ENCODE peak calls at places on chromosomes 13 and 19, in seven cellular contexts. One of them, this sample, is unnamed.

GRCh38 chr13:39273953-39274352 is 235.7 kb downstream of the NHLRC3 start:
- DNase-seq in cardiac muscle cell: peak; percentile 20
- DNase-seq in SJCRH30: peak; percentile 47
- DNase-seq in H7: peak; percentile 22
- DNase-seq in BJ: no peak
- DNase-seq in heart left ventricle: no peak
- DNase-seq in ovary: peak; percentile 23
- DNase-seq in this sample: no peak

GRCh38 chr13:28056970-28057712 is 43.2 kb downstream of the FLT3 start:
- DNase-seq in cardiac muscle cell: no peak
- DNase-seq in SJCRH30: no peak
- DNase-seq in ovary: no peak
- DNase-seq in BJ: no peak
- DNase-seq in heart left ventricle: no peak
- DNase-seq in H7: no peak
- DNase-seq in this sample: no peak

GRCh38 chr19:49499030-49499670 is 2.9 kb downstream of the RPS11 start:
- DNase-seq in cardiac muscle cell: no peak
- DNase-seq in H7: peak; percentile 32
- DNase-seq in heart left ventricle: no peak
- DNase-seq in SJCRH30: no peak
- DNase-seq in BJ: no peak
- DNase-seq in ovary: no peak
- DNase-seq in this sample: peak; percentile 81

GRCh38 chr13:50116430-50116973 is 101.3 kb downstream of the KCNRG start:
- DNase-seq in BJ: no peak
- DNase-seq in H7: no peak
- DNase-seq in SJCRH30: no peak
- DNase-seq in cardiac muscle cell: no peak
- DNase-seq in ovary: no peak
- DNase-seq in heart left ventricle: no peak
- DNase-seq in this sample: no peak

GRCh38 chr13:37667631-37668161 is 69.1 kb upstream of the POSTN start:
- DNase-seq in ovary: no peak
- DNase-seq in SJCRH30: peak; percentile 32
- DNase-seq in H7: no peak
- DNase-seq in BJ: no peak
- DNase-seq in cardiac muscle cell: no peak
- DNase-seq in heart left ventricle: no peak
- DNase-seq in this sample: no peak

GRCh38 chr13:51589793-51590192 is 5.5 kb downstream of the WDFY2 start:
- DNase-seq in heart left ventricle: no peak
- DNase-seq in cardiac muscle cell: no peak
- DNase-seq in SJCRH30: no peak
- DNase-seq in BJ: no peak
- DNase-seq in H7: no peak
- DNase-seq in ovary: no peak
- DNase-seq in this sample: no peak

GRCh38 chr19:1182727-1183126 is 8.7 kb upstream of the SBNO2 start:
- DNase-seq in H7: no peak
- DNase-seq in SJCRH30: no peak
- DNase-seq in heart left ventricle: no peak
- DNase-seq in BJ: no peak
- DNase-seq in ovary: no peak
- DNase-seq in cardiac muscle cell: no peak
- DNase-seq in this sample: no peak

GRCh38 chr13:102724923-102725322 is 30.1 kb upstream of the METTL21C start:
- DNase-seq in ovary: no peak
- DNase-seq in heart left ventricle: no peak
- DNase-seq in cardiac muscle cell: peak; percentile 3
- DNase-seq in BJ: no peak
- DNase-seq in SJCRH30: peak; percentile 16
- DNase-seq in H7: no peak
- DNase-seq in this sample: no peak

GRCh38 chr19:38793186-38793585 is 4.2 kb downstream of the LGALS7B start:
- DNase-seq in ovary: no peak
- DNase-seq in H7: peak; percentile 15
- DNase-seq in heart left ventricle: no peak
- DNase-seq in cardiac muscle cell: no peak
- DNase-seq in BJ: no peak
- DNase-seq in SJCRH30: no peak
- DNase-seq in this sample: no peak

GRCh38 chr13:99931462-99931861 is 40.1 kb downstream of the ZIC5 start:
- DNase-seq in H7: no peak
- DNase-seq in ovary: no peak
- DNase-seq in SJCRH30: no peak
- DNase-seq in cardiac muscle cell: no peak
- DNase-seq in heart left ventricle: no peak
- DNase-seq in BJ: no peak
- DNase-seq in this sample: no peak

GRCh38 chr19:1070576-1070930 is 3.6 kb downstream of the ARHGAP45 start:
- DNase-seq in BJ: no peak
- DNase-seq in SJCRH30: no peak
- DNase-seq in ovary: no peak
- DNase-seq in cardiac muscle cell: no peak
- DNase-seq in heart left ventricle: no peak
- DNase-seq in H7: peak; percentile 90
- DNase-seq in this sample: peak; percentile 77

GRCh38 chr19:48368942-48369341 is 4.8 kb downstream of the SYNGR4 start:
- DNase-seq in heart left ventricle: no peak
- DNase-seq in SJCRH30: peak; percentile 59
- DNase-seq in cardiac muscle cell: no peak
- DNase-seq in BJ: no peak
- DNase-seq in ovary: no peak
- DNase-seq in H7: no peak
- DNase-seq in this sample: no peak

GRCh38 chr13:59229401-59229800 is 934.3 kb downstream of the DIAPH3 start:
- DNase-seq in ovary: no peak
- DNase-seq in H7: no peak
- DNase-seq in SJCRH30: peak; percentile 31
- DNase-seq in heart left ventricle: no peak
- DNase-seq in BJ: no peak
- DNase-seq in cardiac muscle cell: no peak
- DNase-seq in this sample: no peak

GRCh38 chr13:41458939-41459753 is 1.8 kb downstream of the RGCC start:
- DNase-seq in heart left ventricle: peak; percentile 40
- DNase-seq in cardiac muscle cell: peak; percentile 5
- DNase-seq in SJCRH30: no peak
- DNase-seq in ovary: no peak
- DNase-seq in H7: peak; percentile 82
- DNase-seq in BJ: no peak
- DNase-seq in this sample: peak; percentile 81

GRCh38 chr13:19089315-19089714 is 92.3 kb downstream of the TUBA3C start:
- DNase-seq in heart left ventricle: no peak
- DNase-seq in SJCRH30: peak; percentile 41
- DNase-seq in BJ: no peak
- DNase-seq in cardiac muscle cell: no peak
- DNase-seq in ovary: no peak
- DNase-seq in H7: no peak
- DNase-seq in this sample: peak; percentile 24

GRCh38 chr19:40147693-40148347 is 43.4 kb upstream of the MAP3K10 start:
- DNase-seq in cardiac muscle cell: no peak
- DNase-seq in SJCRH30: no peak
- DNase-seq in heart left ventricle: no peak
- DNase-seq in ovary: no peak
- DNase-seq in BJ: peak; percentile 17
- DNase-seq in H7: no peak
- DNase-seq in this sample: no peak

GRCh38 chr13:44955421-44955820 is 33.9 kb downstream of the NUFIP1 start:
- DNase-seq in cardiac muscle cell: no peak
- DNase-seq in H7: no peak
- DNase-seq in BJ: no peak
- DNase-seq in ovary: no peak
- DNase-seq in heart left ventricle: no peak
- DNase-seq in SJCRH30: no peak
- DNase-seq in this sample: no peak

GRCh38 chr19:31591258-31591657 is 242.0 kb upstream of the TSHZ3 start:
- DNase-seq in SJCRH30: no peak
- DNase-seq in cardiac muscle cell: no peak
- DNase-seq in heart left ventricle: no peak
- DNase-seq in H7: no peak
- DNase-seq in BJ: no peak
- DNase-seq in ovary: no peak
- DNase-seq in this sample: no peak

GRCh38 chr13:33784738-33785137 is 33.2 kb upstream of the RFC3 start:
- DNase-seq in BJ: no peak
- DNase-seq in cardiac muscle cell: no peak
- DNase-seq in heart left ventricle: no peak
- DNase-seq in H7: no peak
- DNase-seq in SJCRH30: no peak
- DNase-seq in ovary: no peak
- DNase-seq in this sample: no peak

GRCh38 chr13:84810781-84811180 is 928.5 kb upstream of the SLITRK1 start:
- DNase-seq in SJCRH30: peak; percentile 2
- DNase-seq in cardiac muscle cell: no peak
- DNase-seq in ovary: no peak
- DNase-seq in H7: no peak
- DNase-seq in heart left ventricle: no peak
- DNase-seq in BJ: no peak
- DNase-seq in this sample: no peak

GRCh38 chr19:20423381-20424207 is 142.0 kb downstream of the ZNF737 start:
- DNase-seq in SJCRH30: no peak
- DNase-seq in H7: peak; percentile 31
- DNase-seq in ovary: peak; percentile 68
- DNase-seq in cardiac muscle cell: peak; percentile 60
- DNase-seq in heart left ventricle: peak; percentile 43
- DNase-seq in BJ: no peak
- DNase-seq in this sample: peak; percentile 78

GRCh38 chr13:20494656-20495055 is 31.0 kb downstream of the CRYL1 start:
- DNase-seq in cardiac muscle cell: no peak
- DNase-seq in BJ: no peak
- DNase-seq in H7: no peak
- DNase-seq in ovary: no peak
- DNase-seq in heart left ventricle: no peak
- DNase-seq in SJCRH30: peak; percentile 22
- DNase-seq in this sample: no peak

GRCh38 chr19:38125238-38125637 is 98.8 kb downstream of the DPF1 start:
- DNase-seq in cardiac muscle cell: no peak
- DNase-seq in H7: no peak
- DNase-seq in SJCRH30: no peak
- DNase-seq in BJ: no peak
- DNase-seq in ovary: no peak
- DNase-seq in heart left ventricle: no peak
- DNase-seq in this sample: no peak

GRCh38 chr13:20749377-20749776 is 24.4 kb downstream of the EEF1AKMT1 start:
- DNase-seq in cardiac muscle cell: no peak
- DNase-seq in SJCRH30: no peak
- DNase-seq in ovary: no peak
- DNase-seq in H7: no peak
- DNase-seq in BJ: no peak
- DNase-seq in heart left ventricle: no peak
- DNase-seq in this sample: no peak

GRCh38 chr19:46670874-46671273 is 9.9 kb upstream of the DACT3 start:
- DNase-seq in cardiac muscle cell: no peak
- DNase-seq in heart left ventricle: no peak
- DNase-seq in BJ: no peak
- DNase-seq in ovary: no peak
- DNase-seq in H7: no peak
- DNase-seq in SJCRH30: no peak
- DNase-seq in this sample: no peak

GRCh38 chr13:110832205-110832479 is 82.7 kb downstream of the ANKRD10 start:
- DNase-seq in H7: no peak
- DNase-seq in SJCRH30: no peak
- DNase-seq in cardiac muscle cell: no peak
- DNase-seq in ovary: no peak
- DNase-seq in heart left ventricle: no peak
- DNase-seq in BJ: no peak
- DNase-seq in this sample: no peak

GRCh38 chr13:23889598-23890224 is 511 bp upstream of the MIPEP start:
- DNase-seq in ovary: no peak
- DNase-seq in cardiac muscle cell: peak; percentile 3
- DNase-seq in BJ: no peak
- DNase-seq in H7: peak; percentile 29
- DNase-seq in SJCRH30: peak; percentile 49
- DNase-seq in heart left ventricle: no peak
- DNase-seq in this sample: no peak
- H3K4me3 ChIP-seq in ovary: peak overlapping the region; percentile 99
- H3K4me3 ChIP-seq in cardiac muscle cell: peak overlapping the region; percentile 78
- H3K4me3 ChIP-seq in BJ: peak overlapping the region; percentile 95
- H3K4me3 ChIP-seq in H7: peak overlapping the region; percentile 22
- H3K4me3 ChIP-seq in SJCRH30: peak overlapping the region; percentile 84
- H3K4me3 ChIP-seq in heart left ventricle: peak overlapping the region; percentile 67
- H3K4me3 ChIP-seq in this sample: peak overlapping the region; percentile 99

GRCh38 chr19:44447864-44448674 is at the start of gene ZNF229:
- DNase-seq in heart left ventricle: peak; percentile 89
- DNase-seq in H7: no peak
- DNase-seq in SJCRH30: no peak
- DNase-seq in BJ: peak; percentile 49
- DNase-seq in ovary: peak; percentile 85
- DNase-seq in cardiac muscle cell: peak; percentile 92
- DNase-seq in this sample: peak; percentile 91
- H3K4me3 ChIP-seq in heart left ventricle: peak within 1 kb of the TSS; percentile 62
- H3K4me3 ChIP-seq in H7: no peak within 1 kb of the TSS
- H3K4me3 ChIP-seq in SJCRH30: no peak within 1 kb of the TSS
- H3K4me3 ChIP-seq in BJ: peak within 1 kb of the TSS; percentile 78
- H3K4me3 ChIP-seq in ovary: peak within 1 kb of the TSS; percentile 50
- H3K4me3 ChIP-seq in cardiac muscle cell: peak within 1 kb of the TSS; percentile 76
- H3K4me3 ChIP-seq in this sample: peak within 1 kb of the TSS; percentile 50

DNA sequence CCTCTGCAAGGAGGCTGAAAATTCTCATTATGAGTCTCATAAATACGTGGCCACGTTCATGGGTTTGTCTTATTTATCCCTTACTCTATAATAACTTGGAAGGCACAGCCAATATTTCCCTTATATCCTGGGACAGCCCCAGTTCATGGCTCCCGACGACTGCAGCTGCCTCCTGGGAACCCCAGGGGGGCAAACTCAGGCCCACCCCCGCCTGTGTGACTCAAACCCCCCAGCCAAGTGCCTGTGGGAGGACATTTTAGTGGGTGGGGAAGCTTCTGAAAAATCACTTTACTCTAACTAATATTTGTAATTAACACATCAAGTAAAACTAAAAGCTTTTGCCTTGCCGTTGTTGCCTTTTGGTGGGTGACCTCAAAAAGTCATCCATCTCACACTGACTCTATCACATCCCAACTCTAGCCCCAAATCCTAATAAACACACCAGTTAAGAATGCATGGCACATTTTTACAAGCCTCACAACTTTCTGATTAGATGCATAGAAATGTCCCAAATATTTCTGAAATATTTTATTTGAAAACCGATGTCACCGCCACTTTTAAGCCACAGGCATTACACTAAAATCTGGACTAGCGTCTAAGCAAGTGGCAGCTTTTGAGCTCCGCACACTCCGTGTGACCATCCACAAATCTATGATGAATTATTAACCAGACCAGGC is 14.2 kb downstream of the RASA3 start:
- DNase-seq in ovary: no peak
- DNase-seq in SJCRH30: peak; percentile 45
- DNase-seq in BJ: no peak
- DNase-seq in H7: no peak
- DNase-seq in cardiac muscle cell: no peak
- DNase-seq in heart left ventricle: no peak
- DNase-seq in this sample: peak; percentile 28
- H3K4me3 ChIP-seq in ovary: no peak overlapping the region
- H3K4me3 ChIP-seq in SJCRH30: peak overlapping the region; percentile 38
- H3K4me3 ChIP-seq in BJ: peak overlapping the region; percentile 5
- H3K4me3 ChIP-seq in H7: no peak overlapping the region
- H3K4me3 ChIP-seq in cardiac muscle cell: no peak overlapping the region
- H3K4me3 ChIP-seq in heart left ventricle: no peak overlapping the region
- H3K4me3 ChIP-seq in this sample: no peak overlapping the region

GRCh38 chr13:105278797-105279425 is 1256.6 kb downstream of the EFNB2 start:
- DNase-seq in BJ: no peak
- DNase-seq in ovary: no peak
- DNase-seq in H7: peak; percentile 28
- DNase-seq in heart left ventricle: no peak
- DNase-seq in SJCRH30: peak; percentile 3
- DNase-seq in cardiac muscle cell: peak; percentile 8
- DNase-seq in this sample: no peak
- H3K4me3 ChIP-seq in BJ: no peak overlapping the region
- H3K4me3 ChIP-seq in ovary: no peak overlapping the region
- H3K4me3 ChIP-seq in H7: no peak overlapping the region
- H3K4me3 ChIP-seq in heart left ventricle: no peak overlapping the region
- H3K4me3 ChIP-seq in SJCRH30: no peak overlapping the region
- H3K4me3 ChIP-seq in cardiac muscle cell: no peak overlapping the region
- H3K4me3 ChIP-seq in this sample: no peak overlapping the region

This sample was measured in spleen.